ENCODE peak calls at places on chromosome 21, in nine cellular contexts. F is HCT116, Z is stomach, J is spleen, R is prostate gland, C is esophagus muscularis mucosa, B is transverse colon, V is K562, W is H1. Q is an unnamed sample.

GRCh38 chr21:41124626-41125240 is 43.2 kb upstream of the BACE2 start:
- DNase-seq in F (no peak), Z (no peak), J (no peak), R (no peak), C (no peak), B (no peak), V (no peak), W (no peak), Q (no peak)

GRCh38 chr21:22965455-22966125 is 1967.4 kb downstream of the NCAM2 start:
- DNase-seq in F (no peak), Z (no peak), J (no peak), R (no peak), C (no peak), B (no peak), V (no peak), W (no peak), Q (peak; percentile 23)

GRCh38 chr21:38434913-38435533 is 63.3 kb downstream of the ERG start:
- DNase-seq in F (no peak), Z (no peak), J (no peak), R (no peak), C (no peak), B (no peak), V (no peak), W (no peak), Q (peak; percentile 72)

GRCh38 chr21:15804247-15804985 is 74.6 kb downstream of the USP25 start:
- DNase-seq in F (no peak), Z (no peak), J (no peak), R (no peak), C (no peak), B (no peak), V (no peak), W (no peak), Q (no peak)

GRCh38 chr21:40846566-40847411 is at the start of gene DSCAM:
- DNase-seq in F (no peak), Z (no peak), J (no peak), R (no peak), C (peak; percentile 74), B (no peak), V (no peak), W (peak; percentile 70), Q (no peak)

GRCh38 chr21:42537106-42537742 is 23.6 kb downstream of the SLC37A1 start:
- DNase-seq in F (no peak), Z (no peak), J (no peak), R (no peak), C (no peak), B (no peak), V (no peak), W (no peak), Q (no peak)

GRCh38 chr21:27466175-27466574 is 499.3 kb upstream of the ADAMTS5 start:
- DNase-seq in F (no peak), Z (no peak), J (no peak), R (no peak), C (no peak), B (no peak), V (no peak), W (no peak), Q (no peak)

GRCh38 chr21:36321325-36322082 is 1.5 kb downstream of the MORC3 start:
- DNase-seq in F (no peak), Z (peak; percentile 33), J (peak; percentile 22), R (peak; percentile 17), C (no peak), B (no peak), V (no peak), W (no peak), Q (peak; percentile 78)

GRCh38 chr21:29943885-29944284 is 4.1 kb upstream of the GRIK1 start:
- DNase-seq in F (no peak), Z (no peak), J (no peak), R (no peak), C (no peak), B (no peak), V (no peak), W (no peak), Q (no peak)

GRCh38 chr21:27631471-27631870 is 664.6 kb upstream of the ADAMTS5 start:
- DNase-seq in F (no peak), Z (no peak), J (no peak), R (no peak), C (no peak), B (no peak), V (no peak), W (no peak), Q (no peak)

GRCh38 chr21:33444499-33444898 is 35.3 kb downstream of the TMEM50B start:
- DNase-seq in F (no peak), Z (no peak), J (no peak), R (no peak), C (no peak), B (no peak), V (no peak), W (no peak), Q (no peak)

GRCh38 chr21:33441489-33442477 is 38.0 kb downstream of the TMEM50B start:
- DNase-seq in F (no peak), Z (no peak), J (peak; percentile 78), R (no peak), C (no peak), B (peak; percentile 59), V (no peak), W (no peak), Q (no peak)

DNA sequence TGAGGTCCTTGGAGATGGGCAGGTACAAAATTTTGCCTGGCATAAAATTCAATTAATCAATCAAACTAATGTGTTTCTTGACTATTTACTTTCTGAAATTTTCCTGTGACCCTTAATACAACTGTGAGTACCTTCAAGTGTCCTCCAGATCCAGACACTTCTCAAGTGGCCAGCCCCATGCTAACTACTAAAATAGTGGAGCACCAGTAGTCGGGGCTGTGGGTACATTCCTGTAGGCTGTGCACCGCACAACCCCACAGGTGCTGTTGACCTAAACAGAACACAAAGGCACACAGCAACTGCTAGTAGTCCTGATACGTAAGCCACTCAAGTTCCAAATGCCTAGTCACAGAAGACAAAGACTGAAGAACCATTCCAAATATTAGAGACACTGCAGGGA is 36.6 kb downstream of the TMEM50B start:
- DNase-seq in F (no peak), Z (no peak), J (no peak), R (no peak), C (no peak), B (no peak), V (no peak), W (no peak), Q (no peak)
- TF ChIP-seq POLR2AphosphoS5 in F (no peak), Z (no peak), J (no peak), R (no peak), C (no peak), B (no peak), V (no peak), W (no peak), Q (no peak)

DNA sequence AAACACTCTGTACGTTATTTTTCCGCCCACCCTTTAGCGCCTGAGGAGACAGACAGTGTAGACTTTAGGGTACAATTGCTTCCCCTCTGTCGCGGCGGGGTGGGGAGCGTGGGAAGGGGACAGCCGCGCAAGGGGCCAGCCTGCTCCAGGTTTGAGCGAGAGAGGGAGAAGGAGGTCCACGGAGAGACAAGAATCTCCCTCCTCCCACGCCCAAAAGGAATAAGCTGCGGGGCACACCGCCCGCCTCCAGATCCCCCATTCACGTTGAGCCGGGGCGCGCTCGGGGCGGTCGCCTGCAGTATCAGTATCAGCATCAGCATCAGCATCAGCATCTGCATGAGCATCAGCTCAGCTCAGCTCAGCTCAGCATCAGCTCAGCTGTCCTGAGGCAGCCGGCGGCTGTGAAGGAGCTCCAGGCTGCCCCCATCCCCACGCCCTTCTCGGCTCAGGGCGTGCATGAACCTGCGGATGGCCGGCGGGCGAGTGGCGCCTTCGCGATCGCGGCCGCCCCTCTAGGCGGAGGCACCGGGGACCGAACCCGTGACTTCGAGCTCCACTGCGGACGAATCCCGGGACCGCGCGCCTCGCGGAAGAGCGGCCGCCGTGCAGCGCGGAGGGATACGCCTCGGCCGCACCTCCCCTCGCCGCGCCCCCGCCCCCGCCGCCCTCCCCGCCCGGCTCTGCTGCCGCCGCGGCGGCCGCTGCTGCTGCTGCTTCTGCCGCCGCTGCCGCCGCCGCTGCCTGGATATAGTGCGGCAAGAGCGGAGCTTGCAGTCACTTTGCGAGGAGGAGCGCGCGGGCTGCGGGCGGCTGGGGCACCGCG is at the start of gene NCAM2:
- DNase-seq in F (no peak), Z (peak; percentile 72), J (peak; percentile 89), R (peak; percentile 53), C (no peak), B (peak; percentile 64), V (peak; percentile 70), W (peak; percentile 88), Q (peak; percentile 4)
- TF ChIP-seq POLR2AphosphoS5 in F (no peak), Z (no peak), J (peak; percentile 39), R (no peak), C (no peak), B (no peak), V (no peak), W (peak; percentile 25), Q (no peak)

DNA sequence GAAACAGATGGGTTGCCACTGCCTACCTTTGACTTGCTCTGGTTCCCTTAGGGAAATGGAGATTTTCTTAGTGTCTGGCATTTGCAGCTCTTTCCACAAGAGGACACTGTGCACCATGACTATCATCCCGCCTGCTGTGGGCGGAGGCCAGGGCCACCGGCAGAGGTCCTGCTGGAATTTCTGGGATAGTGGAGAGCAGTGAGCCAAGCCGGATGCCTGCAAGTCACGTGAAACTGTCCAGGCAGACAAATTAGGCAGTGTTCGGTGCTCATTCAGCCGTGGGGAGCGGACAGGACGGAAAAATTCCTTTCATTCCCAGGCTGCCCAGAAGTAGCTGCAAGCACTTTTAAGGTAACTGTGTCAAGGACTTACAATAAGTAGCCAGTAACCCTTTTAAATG is 43.4 kb downstream of the IGSF5 start:
- DNase-seq in F (peak; percentile 66), Z (peak; percentile 78), J (peak; percentile 85), R (peak; percentile 89), C (peak; percentile 94), B (peak; percentile 49), V (peak; percentile 34), W (peak; percentile 65), Q (peak; percentile 70)
- TF ChIP-seq POLR2AphosphoS5 in F (no peak), Z (no peak), J (peak; percentile 46), R (peak; percentile 92), C (peak; percentile 80), B (peak; percentile 11), V (no peak), W (no peak), Q (no peak)

GRCh38 chr21:45541221-45542039 is 810 bp downstream of the SLC19A1 start:
- DNase-seq in F (peak; percentile 31), Z (peak; percentile 83), J (peak; percentile 96), R (peak; percentile 57), C (no peak), B (peak; percentile 87), V (peak; percentile 97), W (peak; percentile 58), Q (peak; percentile 53)
- TF ChIP-seq POLR2AphosphoS5 in F (peak; percentile 43), Z (peak; percentile 22), J (peak; percentile 74), R (peak; percentile 46), C (peak; percentile 65), B (peak; percentile 33), V (peak; percentile 63), W (no peak), Q (peak; percentile 68)

GRCh38 chr21:25772680-25773079 is 37.9 kb downstream of the GABPA start:
- DNase-seq in F (no peak), Z (no peak), J (no peak), R (no peak), C (no peak), B (no peak), V (no peak), W (no peak), Q (peak; percentile 66)

DNA sequence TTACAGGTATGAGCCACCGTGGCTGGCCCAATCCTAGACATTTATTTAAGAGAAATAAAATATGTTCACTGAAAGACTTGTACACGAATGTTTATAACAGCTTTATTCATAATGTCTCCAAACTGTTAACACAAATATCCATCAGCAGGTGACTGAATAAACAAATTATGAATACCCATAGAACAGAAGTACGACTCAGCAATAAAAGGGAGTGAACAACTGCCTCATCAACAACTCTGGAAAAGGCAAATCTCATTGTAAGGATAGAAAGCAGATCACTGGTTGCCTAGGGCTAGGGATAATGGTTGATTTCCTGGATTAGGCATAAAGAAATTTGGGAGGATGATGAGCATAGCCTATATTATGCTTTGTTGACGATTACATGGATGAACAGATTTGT is 41.7 kb downstream of the GABPA start:
- DNase-seq in F (no peak), Z (no peak), J (no peak), R (no peak), C (no peak), B (no peak), V (no peak), W (no peak), Q (no peak)
- TF ChIP-seq POLR2AphosphoS5 in F (no peak), Z (no peak), J (no peak), R (no peak), C (no peak), B (no peak), V (no peak), W (no peak), Q (no peak)

Q was measured in endothelial cell of umbilical vein.